ENCODE peak calls at places on chromosome 19, in five cellular contexts. K is NB4; O is ovary; Y is CD4-positive, CD25-positive, alpha-beta regulatory T cell; T is stimulated activated CD4-positive, alpha-beta T cell treated with anti-CD3 and anti-CD28 coated beads, Interleukin-2, amount 100 ng/mL, for 24 hours. C is an unnamed sample.

GRCh38 chr19:27805848-27806247 is 1407.1 kb downstream of the UQCRFS1 start:
- DNase-seq in Y (no peak), K (no peak), T (no peak), O (no peak), C (no peak)

GRCh38 chr19:51572908-51573307 is 1.8 kb downstream of the ZNF175 start:
- DNase-seq in K (no peak), O (no peak), T (no peak), Y (no peak), C (no peak)

GRCh38 chr19:54660306-54660705 is 2.5 kb upstream of the LILRB4 start:
- DNase-seq in K (no peak), T (no peak), Y (no peak), O (no peak), C (no peak)

GRCh38 chr19:2610637-2611482 is 91.6 kb downstream of the GNG7 start:
- DNase-seq in O (peak; percentile 91), T (peak; percentile 93), Y (peak; percentile 78), K (peak; percentile 69), C (peak; percentile 95)

GRCh38 chr19:39409886-39410619 is 2.4 kb upstream of the PLEKHG2 start:
- DNase-seq in Y (peak; percentile 74), O (peak; percentile 84), T (peak; percentile 66), K (peak; percentile 80), C (peak; percentile 75)

GRCh38 chr19:3950871-3951861 is 18.3 kb downstream of the NMRK2 start:
- DNase-seq in T (no peak), K (no peak), Y (no peak), O (no peak), C (peak; percentile 64)

GRCh38 chr19:6769006-6769637 is 1.9 kb upstream of the SH2D3A start:
- DNase-seq in T (no peak), O (no peak), Y (no peak), K (peak; percentile 29), C (no peak)

GRCh38 chr19:5818594-5818993 is 13.7 kb downstream of the NRTN start:
- DNase-seq in T (no peak), K (no peak), O (no peak), Y (no peak), C (no peak)

GRCh38 chr19:20470345-20471119 is 95.0 kb downstream of the ZNF737 start:
- DNase-seq in Y (no peak), T (no peak), O (no peak), K (no peak), C (no peak)

GRCh38 chr19:55118401-55118991 is 1.1 kb upstream of the PPP1R12C start:
- DNase-seq in K (peak; percentile 91), T (peak; percentile 26), O (peak; percentile 38), Y (no peak), C (peak; percentile 52)

GRCh38 chr19:2214253-2214652 is 21.9 kb downstream of the PLEKHJ1 start:
- DNase-seq in K (no peak), T (no peak), Y (no peak), O (no peak), C (no peak)

GRCh38 chr19:48896191-48896720 is 2.3 kb downstream of the TULP2 start:
- DNase-seq in Y (peak; percentile 36), K (no peak), O (peak; percentile 84), T (peak; percentile 41), C (peak; percentile 69)

GRCh38 chr19:35214766-35215422 is 13.6 kb downstream of the FAM187B start:
- DNase-seq in T (no peak), O (no peak), K (no peak), Y (no peak), C (peak; percentile 14)

GRCh38 chr19:3233116-3233515 is 8.7 kb downstream of the CELF5 start:
- DNase-seq in T (no peak), O (no peak), K (no peak), Y (no peak), C (no peak)

GRCh38 chr19:30174357-30174645 is 197.9 kb upstream of the ZNF536 start:
- DNase-seq in K (no peak), Y (no peak), O (no peak), T (no peak), C (no peak)

C was measured in activated T-cell treated with anti-CD3 and anti-CD28 coated beads, Interleukin-2, amount 50 U/mL, for 24 hours.